ENCODE peak calls at places on chromosomes 6 and 20, in four cellular contexts. Y is NCI-H1105 treated with DMSO at 0.1 percent for 48 hours; M is effector memory CD4-positive, alpha-beta T cell; X is activated CD4-positive, alpha-beta T cell treated with anti-CD3 and anti-CD28 coated beads, Interleukin-2, amount 50 U/mL, for 1 hour. Z is an unnamed sample.

GRCh38 chr6:145051661-145052060 is 683.7 kb downstream of the EPM2A start:
- DNase-seq in Y (no peak), M (no peak), X (no peak), Z (no peak)

GRCh38 chr20:25067102-25067987 is 9.4 kb upstream of the ACSS1 start:
- DNase-seq in Y (no peak), M (no peak), X (no peak), Z (no peak)

GRCh38 chr6:149405823-149406765 is 6.0 kb downstream of the SUMO4 start:
- DNase-seq in Y (no peak), M (no peak), X (no peak), Z (no peak)

GRCh38 chr6:56692586-56693245 is 50.0 kb upstream of the DST start:
- DNase-seq in Y (no peak), M (no peak), X (no peak), Z (no peak)

GRCh38 chr6:145031001-145031400 is 704.3 kb downstream of the EPM2A start:
- DNase-seq in Y (no peak), M (no peak), X (no peak), Z (no peak)

GRCh38 chr20:51008718-51009117 is 14.2 kb downstream of the KCNG1 start:
- DNase-seq in Y (no peak), M (no peak), X (no peak), Z (no peak)

GRCh38 chr6:86500035-86500434 is 437.3 kb upstream of the HTR1E start:
- DNase-seq in Y (no peak), M (no peak), X (no peak), Z (no peak)

GRCh38 chr6:154868143-154868594 is 126.9 kb upstream of the TIAM2 start:
- DNase-seq in Y (peak), M (no peak), X (no peak), Z (no peak)

GRCh38 chr6:157020398-157021266 is 243.5 kb downstream of the ARID1B start:
- DNase-seq in Y (peak), M (peak), X (peak), Z (no peak)

Z was measured in ascending aorta.